ENCODE peak calls at places on chromosomes 13 and 19, in four cellular contexts. W, K, A and D are unnamed samples.

GRCh38 chr19:44303305-44303704 is 1.5 kb downstream of the ZNF235 start:
- DNase-seq in W (no peak), K (no peak), A (no peak), D (no peak)

GRCh38 chr19:41548954-41549688 is 26.8 kb upstream of the CEACAM21 start:
- DNase-seq in W (no peak), K (no peak), A (no peak), D (no peak)

GRCh38 chr13:27257648-27258253 is 6.4 kb downstream of the RPL21 start:
- DNase-seq in W (no peak), K (no peak), A (no peak), D (no peak)

GRCh38 chr13:79508224-79508961 is 27.4 kb downstream of the NDFIP2 start:
- DNase-seq in W (no peak), K (no peak), A (no peak), D (no peak)

GRCh38 chr13:78177306-78177705 is 258.7 kb upstream of the EDNRB start:
- DNase-seq in W (no peak), K (no peak), A (no peak), D (no peak)

GRCh38 chr19:7902796-7903243 is 857 bp upstream of the MAP2K7 start:
- DNase-seq in W (no peak), K (no peak), A (no peak), D (no peak)

GRCh38 chr13:111206148-111206547 is 91.0 kb downstream of the ARHGEF7 start:
- DNase-seq in W (no peak), K (no peak), A (no peak), D (no peak)

GRCh38 chr13:39448831-39449230 is 154.2 kb downstream of the LHFPL6 start:
- DNase-seq in W (no peak), K (no peak), A (no peak), D (no peak)

GRCh38 chr13:26727633-26728032 is 33.0 kb downstream of the GPR12 start:
- DNase-seq in W (no peak), K (no peak), A (no peak), D (no peak)

GRCh38 chr19:18532208-18532890 is 10.5 kb upstream of the ELL start:
- DNase-seq in W (no peak), K (no peak), A (no peak), D (no peak)

GRCh38 chr13:65470781-65471180 is 1759.4 kb downstream of the PCDH9 start:
- DNase-seq in W (no peak), K (peak), A (no peak), D (no peak)

GRCh38 chr13:72507394-72508199 is 219.8 kb downstream of the MZT1 start:
- DNase-seq in W (no peak), K (no peak), A (no peak), D (no peak)

GRCh38 chr19:1907563-1908363 is 2.6 kb downstream of the ADAT3 start:
- DNase-seq in W (no peak), K (no peak), A (no peak), D (no peak)

GRCh38 chr19:14577885-14578427 is 4.9 kb upstream of the CLEC17A start:
- DNase-seq in W (no peak), K (no peak), A (no peak), D (no peak)

DNA sequence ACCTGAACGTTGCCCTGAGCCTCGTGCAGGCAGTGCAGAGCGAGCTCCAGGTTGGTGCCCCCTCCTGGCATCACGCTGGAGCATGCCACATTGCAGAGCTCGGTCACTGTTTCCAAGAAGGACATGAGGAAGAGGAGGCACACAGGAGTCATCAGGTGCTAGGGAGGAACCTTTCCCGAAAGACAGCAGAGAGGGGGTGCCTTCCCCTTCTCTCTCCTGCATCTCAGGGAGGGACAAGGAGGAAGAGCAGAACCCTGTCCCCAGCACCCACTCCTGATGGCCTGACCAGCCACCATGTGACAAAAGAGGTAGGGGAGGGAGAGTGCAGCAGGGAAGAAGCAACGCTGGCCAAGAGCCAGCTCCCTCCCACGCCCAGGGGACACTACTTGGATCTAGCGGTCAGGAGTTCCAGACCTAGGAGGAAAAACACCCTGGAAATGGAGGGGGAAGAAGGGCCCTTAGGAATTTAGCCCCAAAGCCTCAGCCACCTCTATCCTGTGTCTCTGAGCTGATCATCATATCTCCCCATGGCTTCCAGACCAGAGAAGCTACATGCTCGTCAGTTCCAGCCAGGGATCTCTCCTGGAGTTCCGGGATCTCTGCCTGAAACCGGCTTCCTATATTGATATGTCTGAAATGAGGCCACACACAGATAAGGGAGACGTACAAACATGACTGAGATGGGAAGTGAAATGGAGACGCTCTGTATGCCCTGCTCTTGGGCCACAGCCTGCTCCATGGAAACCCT is 17.0 kb upstream of the NAPA start:
- DNase-seq in W (no peak), K (no peak), A (no peak), D (no peak)
- TF ChIP-seq CTCF in W (no peak), K (no peak), A (no peak), D (no peak)

GRCh38 chr13:102599451-102600012 is 2.7 kb downstream of the TPP2 start:
- DNase-seq in W (no peak), K (no peak), A (no peak), D (no peak)

GRCh38 chr13:102596147-102597028 is at the start of gene TPP2:
- DNase-seq in W (peak), K (peak), A (peak), D (peak)

GRCh38 chr13:102598061-102598460 is 1.3 kb downstream of the TPP2 start:
- DNase-seq in W (no peak), K (peak), A (no peak), D (no peak)

GRCh38 chr13:102591988-102592781 is 4.6 kb upstream of the TPP2 start:
- DNase-seq in W (peak), K (peak), A (peak), D (peak)

GRCh38 chr13:102597029-102598015 is 536 bp downstream of the TPP2 start:
- DNase-seq in W (peak), K (peak), A (peak), D (peak)
- H3K4me3 ChIP-seq in W (peak), K (peak), A (peak), D (peak)

GRCh38 chr13:30158774-30159445 is 148.4 kb downstream of the KATNAL1 start:
- DNase-seq in W (no peak), K (peak), A (no peak), D (no peak)
- TF ChIP-seq CTCF in W (no peak), K (peak), A (no peak), D (no peak)

GRCh38 chr13:20430296-20430695 is 95.4 kb downstream of the CRYL1 start:
- DNase-seq in W (no peak), K (no peak), A (no peak), D (no peak)
- H3K4me3 ChIP-seq in W (no peak), K (no peak), A (no peak), D (no peak)